ENCODE peak calls at places on chromosomes 3 and 15, in ten cellular contexts. M is NCI-H524; S is stimulated activated CD4-positive, alpha-beta T cell treated with anti-CD3 and anti-CD28 coated beads, Interleukin-2, amount 100 ng/mL, for 48 hours; N is AG08396; P is HS-5; Y is stomach; G is RPMI7951; A is effector CD4-positive, alpha-beta T cell; Z is HEK293T; U is OCI-LY7. O is an unnamed sample.

GRCh38 chr15:33226559-33227181 is 32.2 kb upstream of the FMN1 start:
- DNase-seq in A (no peak), P (no peak), S (peak; percentile 42), N (peak; percentile 17), Z (peak; percentile 34), Y (peak; percentile 66), G (peak; percentile 79), U (peak; percentile 76), M (peak; percentile 94), O (no peak)

GRCh38 chr3:180680097-180680430 is 775 bp upstream of the CCDC39 start:
- DNase-seq in M (peak; percentile 76), U (peak; percentile 18), G (peak; percentile 28), S (peak; percentile 11), Y (no peak), P (peak; percentile 26), N (peak; percentile 10), A (no peak), Z (no peak), O (peak; percentile 36)

GRCh38 chr15:82655606-82656005 is 8.4 kb upstream of the CPEB1 start:
- DNase-seq in U (no peak), P (no peak), Z (no peak), A (no peak), N (no peak), G (no peak), S (no peak), M (no peak), Y (no peak), O (no peak)

GRCh38 chr3:173700336-173700735 is 302.8 kb downstream of the NLGN1 start:
- DNase-seq in N (no peak), G (no peak), Y (no peak), S (no peak), M (no peak), U (no peak), A (no peak), Z (no peak), P (no peak), O (no peak)

GRCh38 chr15:30896211-30896606 is 7.5 kb upstream of the FAN1 start:
- DNase-seq in P (no peak), S (no peak), Z (no peak), M (no peak), Y (no peak), G (no peak), U (no peak), A (no peak), N (no peak), O (no peak)

GRCh38 chr3:26099692-26100091 is 309.8 kb downstream of the OXSM start:
- DNase-seq in M (no peak), U (no peak), Z (no peak), Y (no peak), S (no peak), P (no peak), G (no peak), N (no peak), A (no peak), O (no peak)

GRCh38 chr15:81908111-81908510 is 137.7 kb downstream of the MEX3B start:
- DNase-seq in Z (no peak), U (no peak), G (no peak), N (no peak), P (no peak), M (no peak), Y (no peak), A (no peak), S (no peak), O (no peak)

GRCh38 chr3:138567403-138567802 is 26.7 kb downstream of the CEP70 start:
- DNase-seq in P (no peak), Y (no peak), N (no peak), A (no peak), Z (no peak), U (no peak), G (no peak), S (no peak), M (peak; percentile 19), O (no peak)

GRCh38 chr3:150302246-150302645 is 105.9 kb upstream of the TSC22D2 start:
- DNase-seq in Y (no peak), U (no peak), P (no peak), G (no peak), A (no peak), S (no peak), N (no peak), M (no peak), Z (no peak), O (no peak)

GRCh38 chr15:41900526-41901380 is 6.9 kb upstream of the SPTBN5 start:
- DNase-seq in G (no peak), P (no peak), N (no peak), A (no peak), U (no peak), M (no peak), S (no peak), Y (no peak), Z (no peak), O (no peak)

GRCh38 chr3:13497386-13497785 is 17.3 kb downstream of the HDAC11 start:
- DNase-seq in G (peak; percentile 85), P (no peak), S (no peak), Z (no peak), Y (no peak), U (no peak), A (no peak), M (no peak), N (no peak), O (no peak)

GRCh38 chr3:178483704-178484103 is 52.5 kb upstream of the KCNMB2 start:
- DNase-seq in Y (no peak), P (no peak), M (no peak), N (no peak), U (no peak), A (no peak), G (no peak), S (no peak), Z (no peak), O (no peak)

GRCh38 chr15:63948971-63949370 is 97.3 kb downstream of the DAPK2 start:
- DNase-seq in Y (no peak), U (no peak), S (no peak), Z (no peak), M (no peak), A (no peak), N (no peak), P (no peak), G (peak; percentile 7), O (no peak)

GRCh38 chr15:77057072-77057471 is 13.8 kb downstream of the TSPAN3 start:
- DNase-seq in U (no peak), G (no peak), S (no peak), P (no peak), A (no peak), N (no peak), M (no peak), Z (no peak), Y (no peak), O (no peak)

GRCh38 chr3:29438580-29438979 is 157.7 kb downstream of the RBMS3 start:
- DNase-seq in Z (no peak), A (no peak), P (no peak), M (no peak), U (no peak), G (no peak), Y (no peak), N (no peak), S (no peak), O (no peak)

GRCh38 chr3:125357032-125357658 is 18.0 kb downstream of the ZNF148 start:
- DNase-seq in Y (peak; percentile 33), N (peak; percentile 78), S (peak; percentile 24), G (peak; percentile 59), U (no peak), Z (peak; percentile 64), M (peak; percentile 31), A (peak; percentile 51), P (no peak), O (no peak)

GRCh38 chr3:190716961-190717360 is 145.5 kb downstream of the GMNC start:
- DNase-seq in N (no peak), M (no peak), S (no peak), G (no peak), Y (no peak), U (no peak), Z (no peak), P (no peak), A (no peak), O (no peak)

GRCh38 chr3:188299068-188299467 is 145.1 kb downstream of the LPP start:
- DNase-seq in Y (no peak), N (no peak), P (no peak), A (no peak), S (no peak), G (no peak), U (no peak), M (no peak), Z (no peak), O (no peak)

GRCh38 chr3:9399746-9400145 is 2.3 kb downstream of the SETD5 start:
- DNase-seq in A (no peak), S (no peak), Z (peak; percentile 54), N (peak; percentile 82), M (peak; percentile 95), G (peak; percentile 93), P (peak; percentile 68), Y (peak; percentile 70), U (peak; percentile 45), O (peak; percentile 40)

GRCh38 chr15:34206016-34206415 is 3.9 kb downstream of the KATNBL1 start:
- DNase-seq in A (no peak), S (no peak), G (peak; percentile 45), N (no peak), P (no peak), M (no peak), Y (no peak), U (no peak), Z (no peak), O (no peak)

GRCh38 chr3:161576733-161577510 is 80.3 kb downstream of the OTOL1 start:
- DNase-seq in A (no peak), Y (no peak), N (no peak), M (peak; percentile 100), U (no peak), G (no peak), Z (peak; percentile 34), S (no peak), P (no peak), O (no peak)

GRCh38 chr3:194162817-194163584 is 27.1 kb downstream of the HES1 start:
- DNase-seq in S (no peak), G (no peak), M (no peak), N (no peak), U (no peak), A (no peak), Y (no peak), Z (no peak), P (no peak), O (no peak)

GRCh38 chr3:71063768-71064287 is 519.7 kb downstream of the FOXP1 start:
- DNase-seq in G (peak; percentile 51), M (peak; percentile 57), S (peak; percentile 43), Y (no peak), P (no peak), Z (no peak), A (peak; percentile 23), N (peak; percentile 28), U (no peak), O (peak; percentile 5)

GRCh38 chr3:177102526-177102925 is 94.8 kb downstream of the TBL1XR1 start:
- DNase-seq in P (no peak), Y (no peak), U (no peak), N (peak; percentile 17), A (no peak), G (no peak), Z (no peak), M (no peak), S (no peak), O (no peak)

O was measured in neural crest cell.